ENCODE peak calls at places on chromosomes 16 and 17, in five cellular contexts. One of them, this sample, is unnamed.
A peak's percentile ranks its signal among the peaks of the same experiment; 100 is the strongest.

GRCh38 chr16:66599726-66600125 is 4.8 kb upstream of the CMTM3 start:
- DNase-seq in mammary epithelial cell: no peak
- DNase-seq in ovary: no peak
- DNase-seq in CD8-positive, alpha-beta T cell: no peak
- DNase-seq in left ventricle myocardium inferior: no peak
- DNase-seq in this sample: no peak

GRCh38 chr17:74499992-74500391 is 31.3 kb downstream of the CD300LB start:
- DNase-seq in CD8-positive, alpha-beta T cell: no peak
- DNase-seq in ovary: no peak
- DNase-seq in mammary epithelial cell: no peak
- DNase-seq in left ventricle myocardium inferior: no peak
- DNase-seq in this sample: no peak

GRCh38 chr16:67117716-67118115 is 8.0 kb downstream of the PHAF1 start:
- DNase-seq in ovary: no peak
- DNase-seq in mammary epithelial cell: no peak
- DNase-seq in CD8-positive, alpha-beta T cell: no peak
- DNase-seq in left ventricle myocardium inferior: no peak
- DNase-seq in this sample: no peak

GRCh38 chr17:76681222-76682137 is 29.3 kb downstream of the MXRA7 start:
- DNase-seq in mammary epithelial cell: peak; percentile 48
- DNase-seq in ovary: peak; percentile 74
- DNase-seq in left ventricle myocardium inferior: peak; percentile 63
- DNase-seq in CD8-positive, alpha-beta T cell: peak; percentile 56
- DNase-seq in this sample: peak; percentile 45

GRCh38 chr17:39619786-39620101 is 7.0 kb upstream of the PPP1R1B start:
- DNase-seq in left ventricle myocardium inferior: no peak
- DNase-seq in CD8-positive, alpha-beta T cell: no peak
- DNase-seq in ovary: no peak
- DNase-seq in mammary epithelial cell: no peak
- DNase-seq in this sample: no peak

GRCh38 chr16:23330161-23330560 is 28.1 kb downstream of the SCNN1B start:
- DNase-seq in CD8-positive, alpha-beta T cell: no peak
- DNase-seq in mammary epithelial cell: no peak
- DNase-seq in ovary: no peak
- DNase-seq in left ventricle myocardium inferior: no peak
- DNase-seq in this sample: no peak

GRCh38 chr17:21297026-21297520 is 12.6 kb downstream of the MAP2K3 start:
- DNase-seq in ovary: no peak
- DNase-seq in CD8-positive, alpha-beta T cell: no peak
- DNase-seq in left ventricle myocardium inferior: no peak
- DNase-seq in mammary epithelial cell: no peak
- DNase-seq in this sample: no peak

GRCh38 chr17:16994626-16995025 is 22.7 kb upstream of the TNFRSF13B start:
- DNase-seq in CD8-positive, alpha-beta T cell: no peak
- DNase-seq in left ventricle myocardium inferior: no peak
- DNase-seq in ovary: no peak
- DNase-seq in mammary epithelial cell: no peak
- DNase-seq in this sample: no peak

GRCh38 chr16:50521246-50521900 is 26.8 kb upstream of the NKD1 start:
- DNase-seq in ovary: no peak
- DNase-seq in CD8-positive, alpha-beta T cell: no peak
- DNase-seq in mammary epithelial cell: no peak
- DNase-seq in left ventricle myocardium inferior: no peak
- DNase-seq in this sample: no peak

GRCh38 chr17:59828478-59828760 is 64.3 kb downstream of the TUBD1 start:
- DNase-seq in left ventricle myocardium inferior: no peak
- DNase-seq in ovary: no peak
- DNase-seq in CD8-positive, alpha-beta T cell: no peak
- DNase-seq in mammary epithelial cell: no peak
- DNase-seq in this sample: no peak
- H3K4me1 ChIP-seq in left ventricle myocardium inferior: peaks cover 39% of the 10 kb centered on the region
- H3K4me1 ChIP-seq in ovary: peaks cover 13% of the 10 kb centered on the region
- H3K4me1 ChIP-seq in CD8-positive, alpha-beta T cell: peaks cover 18% of the 10 kb centered on the region
- H3K4me1 ChIP-seq in mammary epithelial cell: peaks cover 47% of the 10 kb centered on the region
- H3K4me1 ChIP-seq in this sample: peaks cover 43% of the 10 kb centered on the region

GRCh38 chr17:38333635-38334295 is 10.0 kb downstream of the GPR179 start:
- DNase-seq in left ventricle myocardium inferior: no peak
- DNase-seq in mammary epithelial cell: no peak
- DNase-seq in ovary: no peak
- DNase-seq in CD8-positive, alpha-beta T cell: peak; percentile 6
- DNase-seq in this sample: no peak
- TF ChIP-seq CTCF in left ventricle myocardium inferior: peak; percentile 51
- TF ChIP-seq CTCF in mammary epithelial cell: peak; percentile 73
- TF ChIP-seq CTCF in ovary: no peak
- TF ChIP-seq CTCF in CD8-positive, alpha-beta T cell: peak; percentile 26
- TF ChIP-seq CTCF in this sample: peak; percentile 74

DNA sequence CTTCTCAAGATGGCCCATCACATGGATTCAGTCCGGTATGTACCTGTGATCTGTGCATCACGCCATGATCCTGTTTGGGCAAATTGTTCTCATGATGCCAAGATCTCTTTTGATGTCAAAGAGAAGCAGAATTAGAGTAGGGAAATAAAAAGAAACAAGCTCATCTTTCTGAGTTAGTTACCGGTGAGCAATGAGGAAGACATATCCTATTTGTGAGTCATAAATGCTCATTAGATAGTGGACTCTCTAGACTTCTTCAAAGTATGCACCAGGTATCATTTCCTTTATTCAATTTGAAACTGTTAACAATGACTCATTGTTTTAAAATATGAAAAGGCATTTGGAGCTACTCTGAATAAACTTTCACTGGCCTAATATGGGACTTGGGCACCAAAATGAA is 8.0 kb upstream of the KRTAP4-12 start:
- DNase-seq in left ventricle myocardium inferior: no peak
- DNase-seq in ovary: no peak
- DNase-seq in CD8-positive, alpha-beta T cell: no peak
- DNase-seq in mammary epithelial cell: peak; percentile 83
- DNase-seq in this sample: peak; percentile 97
- H3K27ac ChIP-seq in left ventricle myocardium inferior: no peak overlapping the region
- H3K27ac ChIP-seq in ovary: no peak overlapping the region
- H3K27ac ChIP-seq in CD8-positive, alpha-beta T cell: no peak overlapping the region
- H3K27ac ChIP-seq in mammary epithelial cell: peak overlapping the region; percentile 68
- H3K27ac ChIP-seq in this sample: peak overlapping the region; percentile 46

DNA sequence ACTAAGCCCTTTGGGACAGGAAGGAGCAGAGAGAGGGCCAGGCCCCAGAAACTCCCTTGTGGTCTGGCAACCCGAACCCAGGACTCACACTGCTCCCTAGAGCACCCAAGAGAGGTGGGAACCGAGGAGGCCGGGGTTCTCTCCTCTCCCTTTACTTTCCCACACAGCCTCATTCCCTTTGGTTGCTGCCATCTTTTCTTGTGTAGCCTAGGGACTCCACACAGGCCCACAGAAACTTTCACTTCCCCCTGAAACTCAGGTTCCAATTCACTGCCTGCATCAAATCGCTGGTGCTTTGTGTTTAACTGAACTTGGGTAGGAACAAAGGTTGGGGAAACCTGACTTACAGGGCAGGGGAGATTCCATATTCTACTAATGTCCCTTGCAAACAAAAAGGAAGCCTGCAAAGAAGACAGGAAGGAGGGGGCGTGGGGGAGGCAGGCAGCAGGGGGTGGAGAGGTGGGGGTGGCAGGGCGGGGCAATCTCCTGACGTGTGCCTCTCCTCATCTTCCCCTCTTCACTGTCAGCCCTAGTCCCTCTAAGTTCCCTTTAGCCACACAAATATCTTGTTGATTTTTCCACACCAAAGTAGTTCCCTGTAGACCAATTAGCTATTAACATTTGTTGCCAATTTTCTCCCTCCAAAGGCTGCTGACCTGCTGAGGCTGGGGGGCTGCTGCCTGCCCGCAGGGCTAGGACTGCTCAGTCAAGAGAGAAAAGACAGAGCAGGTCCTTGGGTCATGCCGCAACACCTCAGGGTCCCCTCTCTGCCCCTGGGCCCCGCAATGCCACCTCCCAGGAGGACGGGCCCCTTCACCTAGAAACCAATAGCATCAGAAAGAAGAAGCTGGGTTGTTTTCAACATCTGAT is 8.0 kb downstream of the ST3GAL2 start:
- DNase-seq in ovary: no peak
- DNase-seq in left ventricle myocardium inferior: no peak
- DNase-seq in mammary epithelial cell: no peak
- DNase-seq in CD8-positive, alpha-beta T cell: peak; percentile 44
- DNase-seq in this sample: no peak
- H3K4me1 ChIP-seq in ovary: peaks cover 46% of the 10 kb centered on the region
- H3K4me1 ChIP-seq in left ventricle myocardium inferior: peaks cover 96% of the 10 kb centered on the region
- H3K4me1 ChIP-seq in mammary epithelial cell: peaks cover 43% of the 10 kb centered on the region
- H3K4me1 ChIP-seq in CD8-positive, alpha-beta T cell: peaks cover 68% of the 10 kb centered on the region
- H3K4me1 ChIP-seq in this sample: no peaks in the 10 kb centered on the region

This sample was measured in foreskin keratinocyte.